ENCODE peak calls at places on chromosome 21, in four cellular contexts. One of them, this sample, is unnamed.

GRCh38 chr21:34330055-34330454 is 33.8 kb upstream of the KCNE2 start:
- DNase-seq in ovary: no peak
- DNase-seq in heart left ventricle: no peak
- DNase-seq in prostate gland: no peak
- DNase-seq in this sample: no peak

GRCh38 chr21:34197561-34197960 is 124.2 kb downstream of the MRPS6 start:
- DNase-seq in heart left ventricle: no peak
- DNase-seq in prostate gland: no peak
- DNase-seq in ovary: no peak
- DNase-seq in this sample: no peak

GRCh38 chr21:33230518-33231324 is 983 bp downstream of the IFNAR2 start:
- DNase-seq in ovary: peak; percentile 66
- DNase-seq in prostate gland: peak; percentile 36
- DNase-seq in heart left ventricle: peak; percentile 72
- DNase-seq in this sample: no peak

GRCh38 chr21:33236013-33236686 is 6.4 kb downstream of the IFNAR2 start:
- DNase-seq in prostate gland: no peak
- DNase-seq in heart left ventricle: no peak
- DNase-seq in ovary: no peak
- DNase-seq in this sample: no peak

GRCh38 chr21:35932232-35932911 is 128.0 kb downstream of the SETD4 start:
- DNase-seq in heart left ventricle: peak; percentile 78
- DNase-seq in ovary: peak; percentile 37
- DNase-seq in prostate gland: no peak
- DNase-seq in this sample: no peak

GRCh38 chr21:36847189-36847588 is 119.3 kb downstream of the HLCS start:
- DNase-seq in prostate gland: peak; percentile 31
- DNase-seq in ovary: no peak
- DNase-seq in heart left ventricle: no peak
- DNase-seq in this sample: no peak

GRCh38 chr21:34274001-34274400 is 89.8 kb upstream of the KCNE2 start:
- DNase-seq in heart left ventricle: no peak
- DNase-seq in prostate gland: no peak
- DNase-seq in ovary: no peak
- DNase-seq in this sample: no peak

GRCh38 chr21:36688324-36688723 is 10.6 kb upstream of the SIM2 start:
- DNase-seq in ovary: no peak
- DNase-seq in prostate gland: no peak
- DNase-seq in heart left ventricle: no peak
- DNase-seq in this sample: no peak

GRCh38 chr21:28148400-28149064 is 844.1 kb downstream of the LTN1 start:
- DNase-seq in heart left ventricle: peak; percentile 20
- DNase-seq in ovary: no peak
- DNase-seq in prostate gland: no peak
- DNase-seq in this sample: no peak

GRCh38 chr21:26843912-26844257 is 1.3 kb downstream of the ADAMTS1 start:
- DNase-seq in prostate gland: no peak
- DNase-seq in heart left ventricle: peak; percentile 19
- DNase-seq in ovary: no peak
- DNase-seq in this sample: no peak

GRCh38 chr21:35002879-35003722 is 46.0 kb downstream of the RUNX1 start:
- DNase-seq in heart left ventricle: no peak
- DNase-seq in prostate gland: no peak
- DNase-seq in ovary: no peak
- DNase-seq in this sample: no peak

GRCh38 chr21:26532208-26532607 is 40.9 kb downstream of the CYYR1 start:
- DNase-seq in prostate gland: no peak
- DNase-seq in heart left ventricle: no peak
- DNase-seq in ovary: no peak
- DNase-seq in this sample: no peak

GRCh38 chr21:41876928-41877652 is 2.1 kb downstream of the PRDM15 start:
- DNase-seq in ovary: no peak
- DNase-seq in prostate gland: no peak
- DNase-seq in heart left ventricle: no peak
- DNase-seq in this sample: no peak
- H3K4me3 ChIP-seq in ovary: peak overlapping the region; percentile 80
- H3K4me3 ChIP-seq in prostate gland: no peak overlapping the region
- H3K4me3 ChIP-seq in heart left ventricle: peak overlapping the region; percentile 85
- H3K4me3 ChIP-seq in this sample: no peak overlapping the region

GRCh38 chr21:43927591-43928229 is 62.7 kb downstream of the AGPAT3 start:
- DNase-seq in heart left ventricle: no peak
- DNase-seq in ovary: no peak
- DNase-seq in prostate gland: no peak
- DNase-seq in this sample: no peak

GRCh38 chr21:43926196-43926595 is 61.2 kb downstream of the AGPAT3 start:
- DNase-seq in prostate gland: no peak
- DNase-seq in ovary: no peak
- DNase-seq in heart left ventricle: no peak
- DNase-seq in this sample: no peak

GRCh38 chr21:43924421-43925095 is 59.5 kb downstream of the AGPAT3 start:
- DNase-seq in ovary: no peak
- DNase-seq in heart left ventricle: no peak
- DNase-seq in prostate gland: no peak
- DNase-seq in this sample: no peak

GRCh38 chr21:43925096-43925481 is 60.1 kb downstream of the AGPAT3 start:
- DNase-seq in prostate gland: no peak
- DNase-seq in heart left ventricle: no peak
- DNase-seq in ovary: no peak
- DNase-seq in this sample: no peak

GRCh38 chr21:43925609-43926008 is 60.6 kb downstream of the AGPAT3 start:
- DNase-seq in prostate gland: no peak
- DNase-seq in heart left ventricle: no peak
- DNase-seq in ovary: no peak
- DNase-seq in this sample: no peak
- TF ChIP-seq CTCF in prostate gland: no peak
- TF ChIP-seq CTCF in heart left ventricle: no peak
- TF ChIP-seq CTCF in ovary: no peak
- TF ChIP-seq CTCF in this sample: no peak

GRCh38 chr21:38267136-38267535 is 10.3 kb downstream of the KCNJ15 start:
- DNase-seq in ovary: no peak
- DNase-seq in prostate gland: no peak
- DNase-seq in heart left ventricle: no peak
- DNase-seq in this sample: no peak
- H3K4me3 ChIP-seq in ovary: no peak overlapping the region
- H3K4me3 ChIP-seq in prostate gland: no peak overlapping the region
- H3K4me3 ChIP-seq in heart left ventricle: no peak overlapping the region
- H3K4me3 ChIP-seq in this sample: no peak overlapping the region

DNA sequence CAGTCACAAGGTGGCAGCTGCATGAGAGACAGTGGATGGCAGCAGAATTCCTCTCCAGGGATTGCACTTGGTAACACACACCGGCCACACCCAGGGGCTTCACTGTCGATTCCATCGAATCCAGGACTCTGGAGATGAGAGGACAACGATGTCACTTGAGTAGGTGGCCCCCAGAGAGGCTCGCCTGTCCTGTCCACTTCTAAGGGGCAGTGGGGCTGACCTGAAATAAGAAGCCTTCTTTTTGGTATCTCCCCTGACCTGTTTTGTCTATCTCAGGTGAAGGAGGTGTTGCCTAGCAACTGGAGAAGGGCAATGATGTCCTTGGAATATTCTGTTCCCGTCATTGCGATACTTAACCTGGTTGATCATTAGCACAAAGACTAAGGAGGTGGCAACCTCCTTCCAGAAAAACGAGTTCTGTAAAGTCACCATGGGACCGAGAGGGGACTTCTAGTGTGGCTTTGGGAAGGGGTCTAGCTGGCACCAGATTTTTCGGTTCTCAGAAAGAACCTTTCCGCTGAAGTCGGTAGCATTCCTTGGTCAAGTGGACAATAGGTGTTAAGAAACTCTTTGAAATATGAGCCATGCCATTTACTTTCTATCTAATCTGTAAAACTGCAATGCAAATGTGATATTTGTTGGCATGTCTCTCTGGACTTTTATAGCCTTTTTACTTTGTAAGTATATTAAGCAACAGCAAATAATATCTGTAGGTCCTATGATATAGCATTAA is 85.3 kb upstream of the TMPRSS2 start:
- DNase-seq in heart left ventricle: no peak
- DNase-seq in ovary: no peak
- DNase-seq in prostate gland: no peak
- DNase-seq in this sample: no peak
- TF ChIP-seq CTCF in heart left ventricle: no peak
- TF ChIP-seq CTCF in ovary: no peak
- TF ChIP-seq CTCF in prostate gland: no peak
- TF ChIP-seq CTCF in this sample: no peak

GRCh38 chr21:31728952-31729351 is 3.0 kb downstream of the SCAF4 start:
- DNase-seq in heart left ventricle: no peak
- DNase-seq in prostate gland: no peak
- DNase-seq in ovary: no peak
- DNase-seq in this sample: no peak

GRCh38 chr21:31727181-31727580 is 4.7 kb downstream of the SCAF4 start:
- DNase-seq in heart left ventricle: no peak
- DNase-seq in prostate gland: no peak
- DNase-seq in ovary: no peak
- DNase-seq in this sample: no peak

GRCh38 chr21:31729622-31730343 is 2.1 kb downstream of the SCAF4 start:
- DNase-seq in prostate gland: no peak
- DNase-seq in ovary: no peak
- DNase-seq in heart left ventricle: no peak
- DNase-seq in this sample: no peak

GRCh38 chr21:31726407-31726806 is 5.5 kb downstream of the SCAF4 start:
- DNase-seq in heart left ventricle: no peak
- DNase-seq in ovary: no peak
- DNase-seq in prostate gland: no peak
- DNase-seq in this sample: no peak

DNA sequence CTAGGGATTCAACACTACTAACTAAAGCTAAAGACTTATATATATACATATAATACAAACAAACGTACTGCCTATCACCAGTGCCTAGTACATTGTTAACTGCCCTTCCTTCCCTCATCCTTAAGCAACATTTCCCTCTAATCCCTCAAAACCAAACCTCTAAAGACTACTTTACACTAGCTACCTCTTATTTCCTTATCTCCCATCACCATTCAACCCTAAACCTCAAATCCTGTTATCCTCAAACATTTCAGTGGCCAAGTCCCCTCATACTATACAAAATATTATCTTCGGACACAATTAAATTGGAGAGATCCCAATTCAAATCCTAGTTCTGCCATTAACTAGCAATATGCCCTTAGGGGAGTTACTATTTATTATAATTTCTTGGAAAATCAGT is 3.7 kb downstream of the SCAF4 start:
- DNase-seq in prostate gland: no peak
- DNase-seq in heart left ventricle: no peak
- DNase-seq in ovary: no peak
- DNase-seq in this sample: no peak
- H3K4me3 ChIP-seq in prostate gland: no peak overlapping the region
- H3K4me3 ChIP-seq in heart left ventricle: no peak overlapping the region
- H3K4me3 ChIP-seq in ovary: no peak overlapping the region
- H3K4me3 ChIP-seq in this sample: no peak overlapping the region

GRCh38 chr21:38441153-38441552 is 57.1 kb downstream of the ERG start:
- DNase-seq in prostate gland: no peak
- DNase-seq in heart left ventricle: no peak
- DNase-seq in ovary: no peak
- DNase-seq in this sample: no peak

GRCh38 chr21:38439336-38439900 is 58.9 kb downstream of the ERG start:
- DNase-seq in prostate gland: no peak
- DNase-seq in ovary: no peak
- DNase-seq in heart left ventricle: no peak
- DNase-seq in this sample: no peak

GRCh38 chr21:38439957-38440356 is 58.3 kb downstream of the ERG start:
- DNase-seq in ovary: no peak
- DNase-seq in heart left ventricle: no peak
- DNase-seq in prostate gland: no peak
- DNase-seq in this sample: no peak

GRCh38 chr21:38438476-38438893 is 59.8 kb downstream of the ERG start:
- DNase-seq in heart left ventricle: peak; percentile 44
- DNase-seq in prostate gland: no peak
- DNase-seq in ovary: peak; percentile 73
- DNase-seq in this sample: no peak

DNA sequence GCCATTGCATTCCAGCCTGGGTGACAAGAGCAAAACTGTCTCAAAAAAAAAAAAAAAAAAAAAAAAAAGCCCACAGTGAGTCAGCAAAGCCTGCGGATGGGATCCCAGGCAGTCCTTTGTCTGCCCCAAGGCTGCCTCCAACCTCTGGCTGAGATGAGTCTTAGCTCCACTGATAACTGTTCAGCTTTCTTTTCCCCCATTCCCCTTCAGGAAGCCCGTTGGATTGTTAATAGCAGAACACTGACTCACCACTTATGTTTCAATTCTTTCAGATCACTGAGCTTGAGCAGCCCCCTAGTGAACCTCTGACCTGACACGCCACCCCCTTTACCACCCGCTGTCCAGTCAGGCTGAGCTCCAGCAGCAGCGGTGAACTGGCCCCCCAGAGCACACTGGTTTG is 57.5 kb downstream of the ERG start:
- DNase-seq in prostate gland: no peak
- DNase-seq in heart left ventricle: no peak
- DNase-seq in ovary: no peak
- DNase-seq in this sample: no peak
- TF ChIP-seq CTCF in prostate gland: no peak
- TF ChIP-seq CTCF in heart left ventricle: no peak
- TF ChIP-seq CTCF in ovary: no peak
- TF ChIP-seq CTCF in this sample: no peak

GRCh38 chr21:45590726-45591618 is 48.7 kb upstream of the SLC19A1 start:
- DNase-seq in prostate gland: no peak
- DNase-seq in heart left ventricle: no peak
- DNase-seq in ovary: peak; percentile 72
- DNase-seq in this sample: no peak
- H3K4me3 ChIP-seq in prostate gland: peak overlapping the region; percentile 27
- H3K4me3 ChIP-seq in heart left ventricle: peak overlapping the region; percentile 50
- H3K4me3 ChIP-seq in ovary: peak overlapping the region; percentile 42
- H3K4me3 ChIP-seq in this sample: peak overlapping the region; percentile 42

GRCh38 chr21:19510653-19511052 is 1107.1 kb upstream of the TMPRSS15 start:
- DNase-seq in ovary: no peak
- DNase-seq in prostate gland: no peak
- DNase-seq in heart left ventricle: no peak
- DNase-seq in this sample: no peak
- TF ChIP-seq CTCF in ovary: no peak
- TF ChIP-seq CTCF in prostate gland: no peak
- TF ChIP-seq CTCF in heart left ventricle: no peak
- TF ChIP-seq CTCF in this sample: peak; percentile 11

This sample was measured in LNCaP clone FGC.